ENCODE peak calls at places on chromosomes 7 and 10, in four cellular contexts. D is GM12878, B is HepG2, P is H1. S is an unnamed sample.

GRCh38 chr10:101617102-101617823 is 29.1 kb downstream of the DPCD start:
- DNase-seq in D (peak), B (no peak), P (no peak), S (no peak)

GRCh38 chr10:105834261-105835059 is 1193.4 kb downstream of the SORCS3 start:
- DNase-seq in D (no peak), B (no peak), P (no peak), S (no peak)

GRCh38 chr7:45715471-45716352 is 141.5 kb downstream of the ADCY1 start:
- DNase-seq in D (no peak), B (no peak), P (no peak), S (no peak)

GRCh38 chr10:61606971-61607907 is 55.5 kb upstream of the CABCOCO1 start:
- DNase-seq in D (no peak), B (peak), P (no peak), S (peak)

GRCh38 chr7:13778967-13779366 is 210.5 kb downstream of the ETV1 start:
- DNase-seq in D (no peak), B (no peak), P (no peak), S (no peak)

GRCh38 chr10:12406764-12407400 is 57.5 kb downstream of the CAMK1D start:
- DNase-seq in D (no peak), B (no peak), P (no peak), S (no peak)

GRCh38 chr10:124650263-124650662 is 93.9 kb downstream of the FAM53B start:
- DNase-seq in D (no peak), B (no peak), P (no peak), S (no peak)

GRCh38 chr7:3270362-3270761 is 30.7 kb upstream of the SDK1 start:
- DNase-seq in D (no peak), B (no peak), P (no peak), S (no peak)

GRCh38 chr10:85319826-85320225 is 991.4 kb downstream of the CCSER2 start:
- DNase-seq in D (no peak), B (no peak), P (no peak), S (no peak)

GRCh38 chr7:11485626-11486025 is 346.4 kb downstream of the THSD7A start:
- DNase-seq in D (no peak), B (no peak), P (no peak), S (no peak)

GRCh38 chr7:134120405-134120804 is 6.7 kb upstream of the LRGUK start:
- DNase-seq in D (no peak), B (no peak), P (no peak), S (no peak)

GRCh38 chr10:59372543-59372942 is 10.2 kb upstream of the FAM13C start:
- DNase-seq in D (no peak), B (no peak), P (no peak), S (no peak)

GRCh38 chr10:112526130-112526529 is 79.1 kb downstream of the VTI1A start:
- DNase-seq in D (no peak), B (no peak), P (no peak), S (no peak)

GRCh38 chr10:122746408-122746807 is 46.8 kb upstream of the C10orf120 start:
- DNase-seq in D (no peak), B (no peak), P (no peak), S (no peak)

GRCh38 chr10:35876248-35876647 is 234.2 kb upstream of the FZD8 start:
- DNase-seq in D (no peak), B (no peak), P (no peak), S (no peak)

GRCh38 chr10:18528292-18528691 is 123.1 kb downstream of the NSUN6 start:
- DNase-seq in D (no peak), B (no peak), P (no peak), S (no peak)

GRCh38 chr10:5500162-5500670 is 846 bp upstream of the CALML5 start:
- DNase-seq in D (no peak), B (no peak), P (no peak), S (no peak)

GRCh38 chr10:17143055-17143690 is 13.6 kb upstream of the CUBN start:
- DNase-seq in D (no peak), B (no peak), P (no peak), S (no peak)

GRCh38 chr10:4512557-4513286 is 313.3 kb upstream of the AKR1E2 start:
- DNase-seq in D (no peak), B (peak), P (no peak), S (peak)

GRCh38 chr7:153193144-153193595 is 433.6 kb downstream of the ACTR3B start:
- DNase-seq in D (no peak), B (peak), P (peak), S (peak)

GRCh38 chr7:16626388-16626787 is 19.2 kb downstream of the ANKMY2 start:
- DNase-seq in D (no peak), B (no peak), P (no peak), S (no peak)

GRCh38 chr7:44291066-44291732 is 34.2 kb downstream of the CAMK2B start:
- DNase-seq in D (no peak), B (no peak), P (peak), S (peak)

GRCh38 chr10:48309711-48310226 is 3.3 kb downstream of the MAPK8 start:
- DNase-seq in D (no peak), B (peak), P (no peak), S (no peak)

GRCh38 chr7:25940086-25940906 is 211.7 kb upstream of the NFE2L3 start:
- DNase-seq in D (no peak), B (no peak), P (no peak), S (no peak)

GRCh38 chr7:33933611-33934281 is 28.4 kb downstream of the BMPER start:
- DNase-seq in D (no peak), B (no peak), P (no peak), S (no peak)

GRCh38 chr10:104824378-104825006 is 183.4 kb downstream of the SORCS3 start:
- DNase-seq in D (no peak), B (no peak), P (peak), S (peak)

GRCh38 chr10:12728569-12728968 is 272.9 kb downstream of the CCDC3 start:
- DNase-seq in D (no peak), B (no peak), P (no peak), S (no peak)

GRCh38 chr10:48636231-48636630 is 31.4 kb upstream of the ARHGAP22 start:
- DNase-seq in D (no peak), B (no peak), P (no peak), S (no peak)

GRCh38 chr10:69243817-69244216 is 23.7 kb downstream of the HKDC1 start:
- DNase-seq in D (no peak), B (no peak), P (no peak), S (no peak)

GRCh38 chr7:121954803-121955202 is 81.8 kb downstream of the PTPRZ1 start:
- DNase-seq in D (no peak), B (no peak), P (no peak), S (no peak)

GRCh38 chr7:121953164-121953563 is 80.2 kb downstream of the PTPRZ1 start:
- DNase-seq in D (no peak), B (no peak), P (no peak), S (no peak)

DNA sequence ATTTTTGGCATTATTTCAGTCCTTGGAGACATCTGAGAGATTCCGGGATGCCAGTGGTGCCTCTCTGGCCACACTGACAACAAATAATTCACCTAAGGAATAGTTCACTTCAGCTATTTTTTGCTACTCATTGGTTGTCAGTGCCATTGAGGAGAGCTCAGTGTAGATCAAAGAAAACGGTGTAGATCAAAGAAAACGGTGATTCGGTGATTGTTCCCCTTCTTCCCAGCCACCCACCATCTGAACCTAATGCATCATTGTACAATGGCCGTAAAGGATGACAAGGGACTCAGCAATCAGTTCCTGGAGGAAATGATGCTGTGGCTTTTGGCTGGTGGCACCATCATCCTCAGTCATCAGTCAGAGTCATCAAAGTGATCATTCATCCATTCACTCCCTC is 80.6 kb downstream of the PTPRZ1 start:
- DNase-seq in D (no peak), B (no peak), P (no peak), S (no peak)
- TF ChIP-seq HDAC6 in D (no peak), B (no peak), P (no peak), S (no peak)

DNA sequence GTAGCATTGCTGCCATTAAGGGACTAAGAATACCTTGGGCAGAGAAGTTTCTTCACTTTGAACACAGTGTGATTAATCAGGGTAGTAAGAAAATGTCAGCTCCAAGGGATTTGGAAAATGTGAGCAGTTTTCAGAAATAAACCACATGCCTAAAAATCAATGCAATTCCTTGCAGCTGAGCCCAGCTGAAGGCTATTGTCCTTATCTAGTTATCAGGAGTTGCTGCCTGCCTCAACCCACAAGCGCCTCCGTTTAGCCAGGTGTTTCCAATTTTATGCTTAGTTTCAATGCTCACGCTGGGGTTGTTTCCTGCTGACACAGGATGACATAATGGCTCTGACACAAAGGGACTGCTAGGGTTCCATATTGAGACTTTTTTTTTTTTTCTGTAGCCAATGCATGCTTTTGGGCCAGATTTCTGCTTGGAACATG is 132.3 kb upstream of the ANK3 start:
- DNase-seq in D (no peak), B (no peak), P (no peak), S (no peak)
- TF ChIP-seq HDAC6 in D (no peak), B (no peak), P (no peak), S (no peak)

DNA sequence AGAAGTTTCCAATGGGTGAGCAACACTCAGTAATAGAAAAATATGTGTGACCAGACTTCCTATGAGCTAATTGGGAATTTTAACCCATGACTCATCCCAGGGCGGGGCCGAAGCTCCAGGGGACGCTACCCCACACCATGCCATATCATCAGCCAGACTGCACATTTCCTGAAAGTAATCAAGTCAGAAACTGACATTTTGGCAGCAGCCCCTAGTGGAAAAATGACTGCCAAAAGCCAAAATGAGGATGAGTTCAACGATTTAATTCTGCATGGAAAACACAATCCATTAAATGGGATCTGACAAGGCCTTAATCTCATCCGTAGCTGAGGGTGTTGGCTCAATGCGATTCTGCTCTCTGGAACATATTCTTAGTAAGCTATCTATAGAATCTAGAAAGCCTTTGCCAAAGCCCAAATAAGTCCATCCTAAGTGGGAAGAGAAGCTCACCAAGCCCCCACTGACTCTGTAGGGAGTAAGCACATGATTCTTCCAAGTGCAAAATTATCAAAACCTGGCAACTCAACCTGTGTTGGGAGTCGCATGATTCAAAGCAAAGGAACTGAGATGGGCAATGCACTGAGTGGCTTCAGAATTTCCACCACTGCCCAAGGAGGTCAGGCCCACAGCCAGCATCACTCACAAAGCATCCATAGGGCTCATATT is 93.1 kb upstream of the PDE1C start:
- DNase-seq in D (no peak), B (no peak), P (no peak), S (no peak)
- TF ChIP-seq HDAC6 in D (no peak), B (no peak), P (no peak), S (no peak)

GRCh38 chr10:72525277-72525676 is 100.6 kb downstream of the MICU1 start:
- DNase-seq in D (no peak), B (peak), P (no peak), S (no peak)
- TF ChIP-seq HDAC6 in D (no peak), B (no peak), P (no peak), S (no peak)

DNA sequence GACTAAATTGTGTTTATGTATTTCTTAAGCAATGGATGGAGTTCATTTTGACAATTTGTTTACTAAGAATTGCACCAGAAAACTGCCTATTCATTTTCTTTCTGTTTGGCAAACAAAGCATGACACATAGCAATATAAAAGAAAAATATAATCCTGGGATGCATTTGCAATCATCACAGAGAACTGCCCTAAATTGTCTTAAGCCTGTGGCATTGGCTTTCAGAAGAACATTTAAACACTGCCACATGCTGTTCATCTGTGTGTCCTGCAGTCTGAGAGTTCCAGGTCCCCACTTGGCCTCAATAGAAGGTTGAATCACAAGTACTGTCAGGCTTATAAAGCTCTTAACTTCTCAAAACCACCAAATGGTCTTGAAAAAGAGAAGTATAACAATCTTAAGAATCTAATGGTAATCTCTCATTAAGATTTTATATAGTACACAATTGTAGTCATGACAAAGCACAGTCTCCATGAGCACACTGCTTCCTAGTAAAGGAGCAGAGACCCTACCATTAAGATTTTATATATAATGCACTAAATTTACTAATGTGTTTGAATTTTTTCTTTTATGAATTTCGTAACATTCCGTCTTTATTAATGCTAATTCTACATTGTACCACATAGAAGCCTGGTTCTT is 29.9 kb downstream of the RNLS start:
- DNase-seq in D (peak), B (peak), P (no peak), S (peak)
- TF ChIP-seq HDAC6 in D (no peak), B (no peak), P (no peak), S (no peak)

S was measured in K562.